ENCODE peak calls at places on chromosomes 11 and 22, in seven cellular contexts. L is left ventricle myocardium inferior, J is HCT116, U is osteoblast, Z is right atrium auricular region, C is fibroblast of lung, V is tibial nerve. N is an unnamed sample.

GRCh38 chr11:126597041-126597440 is 241.6 kb downstream of the ST3GAL4 start:
- DNase-seq in Z (no peak), L (no peak), V (no peak), U (no peak), C (no peak), J (no peak), N (no peak)

GRCh38 chr11:12315024-12315423 is 62.3 kb upstream of the PARVA start:
- DNase-seq in C (no peak), U (no peak), J (no peak), V (no peak), L (no peak), Z (no peak), N (no peak)

GRCh38 chr11:116185551-116185950 is 587.2 kb downstream of the BUD13 start:
- DNase-seq in V (no peak), Z (no peak), C (no peak), U (no peak), J (no peak), L (no peak), N (no peak)

GRCh38 chr11:134517621-134518293 is 105.7 kb upstream of the B3GAT1 start:
- DNase-seq in V (no peak), C (no peak), Z (no peak), J (no peak), L (peak), U (no peak), N (no peak)

GRCh38 chr11:17230867-17231851 is 23.4 kb upstream of the PIK3C2A start:
- DNase-seq in C (no peak), L (no peak), Z (no peak), J (no peak), V (no peak), U (no peak), N (no peak)

GRCh38 chr11:35800970-35801953 is 138.7 kb downstream of the TRIM44 start:
- DNase-seq in V (no peak), U (no peak), C (no peak), J (no peak), L (no peak), Z (no peak), N (peak)

GRCh38 chr22:45533731-45534130 is 31.0 kb downstream of the FBLN1 start:
- DNase-seq in Z (no peak), C (no peak), V (no peak), J (no peak), L (no peak), U (peak), N (no peak)

GRCh38 chr11:67439321-67440228 is 2.1 kb upstream of the PTPRCAP start:
- DNase-seq in V (peak), L (no peak), J (no peak), C (peak), U (peak), Z (no peak), N (peak)

GRCh38 chr22:24760708-24761306 is 13.7 kb downstream of the PIWIL3 start:
- DNase-seq in V (no peak), Z (no peak), C (no peak), L (no peak), J (no peak), U (no peak), N (peak)

GRCh38 chr11:93567406-93567819 is 24.2 kb upstream of the SMCO4 start:
- DNase-seq in Z (peak), L (peak), U (no peak), V (peak), J (no peak), C (peak), N (peak)

GRCh38 chr11:17604913-17605230 is 57.8 kb downstream of the OTOG start:
- DNase-seq in Z (peak), U (peak), V (no peak), C (no peak), J (no peak), L (no peak), N (no peak)

GRCh38 chr11:64660205-64660604 is 62.8 kb downstream of the NRXN2 start:
- DNase-seq in Z (no peak), U (no peak), V (no peak), J (no peak), C (no peak), L (no peak), N (no peak)

GRCh38 chr11:64357904-64358535 is 942 bp upstream of the RPS6KA4 start:
- DNase-seq in J (no peak), U (peak), V (no peak), C (no peak), L (no peak), Z (no peak), N (peak)

GRCh38 chr11:125990244-125990643 is 44.4 kb downstream of the VSIG10L2 start:
- DNase-seq in L (no peak), V (peak), U (peak), Z (no peak), C (peak), J (no peak), N (peak)

GRCh38 chr11:95790123-95790932 is at the start of gene CEP57:
- DNase-seq in Z (peak), V (peak), C (peak), L (peak), U (peak), J (peak), N (peak)

GRCh38 chr11:63240791-63241379 is 2.5 kb downstream of the SLC22A25 start:
- DNase-seq in V (no peak), Z (no peak), L (no peak), U (no peak), C (no peak), J (no peak), N (no peak)

GRCh38 chr11:63240098-63240497 is 3.3 kb downstream of the SLC22A25 start:
- DNase-seq in V (no peak), L (no peak), Z (no peak), C (no peak), J (no peak), U (no peak), N (peak)

GRCh38 chr11:63237413-63237812 is 6.0 kb downstream of the SLC22A25 start:
- DNase-seq in V (no peak), Z (no peak), L (no peak), J (no peak), U (no peak), C (no peak), N (no peak)

GRCh38 chr11:63242089-63242762 is 1.2 kb downstream of the SLC22A25 start:
- DNase-seq in C (no peak), V (no peak), L (no peak), J (no peak), Z (no peak), U (no peak), N (no peak)

GRCh38 chr11:63239254-63239653 is 4.1 kb downstream of the SLC22A25 start:
- DNase-seq in L (no peak), V (no peak), C (no peak), U (no peak), J (no peak), Z (no peak), N (no peak)
- TF ChIP-seq CTCF in L (no peak), V (no peak), C (no peak), U (no peak), J (no peak), Z (no peak), N (no peak)

GRCh38 chr11:59668950-59669610 is at the start of gene PATL1:
- DNase-seq in J (peak), U (peak), L (peak), Z (peak), V (peak), C (peak), N (peak)
- TF ChIP-seq CTCF in J (no peak), U (no peak), L (no peak), Z (no peak), V (peak), C (no peak), N (no peak)

DNA sequence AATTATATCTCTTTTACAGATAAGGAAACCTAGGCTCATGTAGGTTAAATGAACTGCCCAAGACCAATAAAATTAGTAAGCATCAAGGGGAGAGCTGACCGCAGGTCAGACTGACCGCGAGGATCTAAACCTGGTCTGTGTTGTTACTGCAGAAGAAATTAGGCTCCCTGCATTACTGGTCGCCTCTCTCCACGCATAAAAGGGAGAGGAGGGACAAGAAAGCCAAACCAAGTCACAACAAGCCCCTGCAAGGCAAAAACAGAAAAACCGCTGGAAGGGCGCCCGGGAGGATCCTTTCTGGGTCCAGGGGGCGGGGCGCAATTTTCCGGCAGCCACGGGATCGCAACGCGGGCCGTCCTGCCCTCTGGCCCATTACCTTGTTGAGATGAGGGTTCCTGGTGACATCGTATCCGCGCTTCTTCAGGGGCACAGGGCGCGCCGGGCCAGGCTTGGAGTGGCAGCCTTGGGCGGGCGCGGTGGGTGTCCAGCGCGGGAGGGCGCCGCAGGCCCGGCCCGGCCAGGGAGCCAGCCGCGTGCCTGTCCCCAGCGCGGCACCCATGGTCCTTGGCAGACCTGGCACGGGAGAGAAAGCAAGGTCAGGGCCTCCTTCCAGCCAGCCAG is 920 bp downstream of the ME3 start:
- DNase-seq in J (no peak), U (peak), L (peak), Z (peak), V (peak), C (peak), N (peak)
- TF ChIP-seq CTCF in J (no peak), U (no peak), L (no peak), Z (no peak), V (no peak), C (no peak), N (no peak)

GRCh38 chr11:122782222-122782621 is 56.1 kb upstream of the CRTAM start:
- DNase-seq in U (no peak), L (no peak), Z (no peak), J (no peak), V (no peak), C (no peak), N (peak)

GRCh38 chr11:122781378-122782040 is 56.8 kb upstream of the CRTAM start:
- DNase-seq in V (peak), J (peak), L (peak), Z (peak), U (peak), C (peak), N (peak)

GRCh38 chr11:122784325-122785155 is 53.8 kb upstream of the CRTAM start:
- DNase-seq in C (peak), L (no peak), U (peak), Z (peak), V (peak), J (no peak), N (peak)

GRCh38 chr11:122786896-122787295 is 51.4 kb upstream of the CRTAM start:
- DNase-seq in V (peak), Z (no peak), U (no peak), C (no peak), J (no peak), L (no peak), N (no peak)

DNA sequence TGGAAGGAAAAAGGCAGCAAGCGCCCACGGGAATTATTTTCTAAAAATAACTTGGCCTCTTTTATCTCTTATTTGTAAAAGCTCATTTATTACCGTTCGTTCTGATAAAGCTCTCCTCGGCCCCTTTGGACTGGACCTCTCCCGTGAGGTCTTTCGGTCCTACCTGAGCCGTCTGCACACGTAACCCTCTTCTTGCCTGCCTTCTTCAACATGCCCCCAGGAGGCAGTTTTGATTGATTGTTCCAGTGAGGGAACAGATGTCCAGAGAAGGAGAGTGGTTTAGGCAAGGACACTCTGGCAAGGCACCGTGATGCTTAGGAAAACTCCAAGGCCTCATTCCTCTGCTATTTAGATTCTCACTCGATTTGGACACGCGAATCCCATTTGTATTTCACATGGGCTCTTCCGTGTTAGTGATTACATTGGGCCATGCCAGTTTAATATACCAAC is 53.1 kb upstream of the CRTAM start:
- DNase-seq in V (peak), Z (no peak), J (no peak), L (no peak), C (peak), U (no peak), N (no peak)
- TF ChIP-seq CTCF in V (no peak), Z (no peak), J (no peak), L (no peak), C (no peak), U (no peak), N (no peak)

DNA sequence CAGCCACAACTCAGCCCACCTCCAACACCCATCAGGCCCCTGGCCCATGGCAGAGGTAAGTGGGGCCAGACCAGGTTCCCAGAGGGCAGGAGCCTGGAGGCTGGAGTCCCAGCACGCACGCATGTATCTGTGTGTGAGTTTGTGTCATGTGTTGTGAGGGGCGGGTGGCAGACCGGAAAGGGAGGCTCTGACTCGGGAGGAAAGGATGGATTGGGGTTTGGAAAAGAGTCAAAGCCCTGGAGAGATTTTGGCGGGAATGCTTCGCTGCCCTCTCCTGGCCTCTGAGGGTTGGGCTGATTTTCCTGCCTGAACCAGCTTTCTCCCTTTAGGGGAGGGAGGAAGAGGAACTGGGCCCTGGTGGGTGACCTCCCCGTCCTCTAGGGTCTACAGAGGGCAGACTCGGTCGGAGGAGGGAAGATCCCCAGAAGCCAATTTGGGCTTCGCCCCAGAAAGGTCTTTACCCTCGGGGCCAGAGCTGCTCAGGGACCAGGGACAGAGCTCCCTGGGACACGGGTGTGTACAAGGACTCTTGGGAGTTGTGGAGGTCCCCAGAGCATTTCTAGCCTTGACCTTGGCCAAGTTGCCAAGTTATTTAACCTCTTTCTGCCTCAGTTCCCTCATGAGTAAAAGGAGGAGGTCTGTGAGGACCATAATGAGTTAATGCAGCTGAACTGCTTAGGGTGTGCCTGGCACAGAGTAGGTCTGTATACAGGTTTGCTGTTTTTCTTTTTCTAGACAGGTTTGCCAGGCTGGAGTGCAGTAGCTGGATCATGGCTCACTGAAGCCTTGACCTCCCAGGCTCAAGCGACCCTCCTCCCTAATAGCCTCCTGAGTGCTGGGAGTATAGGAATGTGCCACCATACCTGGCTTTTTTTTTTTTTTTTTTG is 6.9 kb downstream of the C11orf68 start:
- DNase-seq in L (peak), J (peak), V (peak), U (peak), C (peak), Z (no peak), N (peak)
- TF ChIP-seq CTCF in L (peak), J (peak), V (peak), U (peak), C (peak), Z (no peak), N (peak)

DNA sequence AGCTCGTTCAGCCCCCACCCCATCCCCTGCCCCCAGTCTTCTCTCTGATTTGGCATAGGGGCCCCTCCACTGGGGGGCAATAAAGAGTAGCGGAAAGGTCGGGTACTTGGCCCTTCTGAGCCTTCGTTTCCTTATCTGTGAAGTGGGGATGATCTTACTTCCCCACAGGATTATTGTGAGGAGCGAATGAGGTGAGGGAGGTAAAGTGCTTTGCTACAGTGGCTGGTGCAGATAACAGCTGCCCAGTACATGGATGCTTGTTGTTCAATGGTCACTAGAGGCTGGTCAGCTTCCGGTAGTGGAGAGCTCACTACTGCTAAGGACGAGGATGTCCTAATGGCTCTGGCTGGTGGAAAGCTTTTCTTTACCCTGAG is 101.2 kb downstream of the CEP164 start:
- DNase-seq in V (no peak), C (no peak), L (no peak), J (no peak), Z (no peak), U (no peak), N (no peak)
- TF ChIP-seq CTCF in V (no peak), C (no peak), L (no peak), J (peak), Z (no peak), U (no peak), N (no peak)

DNA sequence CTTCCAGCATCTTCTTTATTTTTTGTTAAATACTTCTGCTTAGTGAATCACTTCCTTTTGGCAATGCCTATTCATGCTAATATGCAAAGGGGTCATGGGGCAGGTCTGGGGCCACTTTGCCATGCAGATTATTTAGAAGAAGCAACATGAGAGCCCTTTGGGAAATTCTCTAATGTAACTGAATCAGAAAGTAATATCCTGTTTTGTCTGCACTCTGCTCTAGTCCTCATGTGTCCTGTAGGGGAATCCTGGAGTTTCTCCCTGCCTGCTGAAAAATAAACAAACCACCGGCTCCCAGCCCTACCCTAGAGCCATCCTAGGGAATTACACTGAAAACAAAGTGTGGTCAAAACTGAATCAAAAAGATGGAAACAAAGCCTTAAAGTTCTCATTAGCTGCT is 176.4 kb upstream of the POU2AF2 start:
- DNase-seq in C (peak), U (no peak), L (no peak), V (no peak), J (peak), Z (no peak), N (peak)
- TF ChIP-seq CTCF in C (peak), U (peak), L (no peak), V (no peak), J (peak), Z (no peak), N (peak)

DNA sequence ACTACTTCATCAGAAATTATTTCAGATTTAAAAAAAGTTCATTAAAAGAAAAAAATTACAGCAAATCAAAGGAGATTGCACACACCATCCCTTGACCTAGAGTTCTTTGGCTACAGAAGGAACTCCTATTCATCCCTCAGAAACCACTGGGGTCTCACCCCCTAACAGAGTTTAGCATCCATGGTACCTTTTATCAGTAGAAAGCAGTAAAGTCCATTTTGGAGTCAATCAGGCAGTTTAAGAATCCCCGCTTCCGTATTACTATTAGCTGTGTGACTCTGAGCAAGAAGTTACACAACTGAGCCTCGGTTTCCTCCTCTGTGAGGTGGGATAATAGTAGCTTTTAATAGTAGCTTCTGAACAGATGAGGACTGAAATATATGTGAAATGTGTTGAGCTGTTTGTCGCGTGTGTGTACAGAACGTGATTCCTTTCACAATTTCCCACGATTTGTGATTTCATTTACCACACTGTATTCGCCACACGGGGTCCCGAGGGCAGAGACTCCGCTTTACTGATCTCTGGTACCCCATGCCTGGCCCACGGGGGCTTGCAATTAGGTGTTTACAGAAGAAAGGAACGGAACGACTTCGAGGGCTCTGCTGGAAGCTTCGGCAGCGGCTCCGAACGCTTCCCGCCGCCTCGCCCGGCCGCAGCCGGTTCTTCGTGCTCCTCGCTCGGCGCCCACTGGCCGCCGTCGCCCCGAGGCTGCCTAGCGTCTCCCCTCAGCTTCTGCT is 72.5 kb upstream of the ZBED5 start:
- DNase-seq in L (no peak), J (no peak), U (peak), Z (no peak), C (peak), V (no peak), N (peak)
- TF ChIP-seq CTCF in L (no peak), J (no peak), U (no peak), Z (no peak), C (no peak), V (no peak), N (no peak)